ENCODE peak calls at places on chromosomes 7 and 10, in four cellular contexts. Y is sigmoid colon, S is stomach, K is aorta. M is an unnamed sample. For H3K36me3, the result is how much of the 10 kb centered on the place peaks cover.

GRCh38 chr7:128399991-128400390 is 9.8 kb downstream of the IMPDH1 start:
- DNase-seq in Y (no peak), S (no peak), K (peak), M (no peak)

GRCh38 chr10:57362811-57363210 is 904.9 kb downstream of the IPMK start:
- DNase-seq in Y (no peak), S (no peak), K (no peak), M (no peak)

GRCh38 chr10:121735248-121735647 is 137.0 kb upstream of the FGFR2 start:
- DNase-seq in K (no peak), Y (no peak), S (no peak), M (no peak)

GRCh38 chr7:141231018-141231792 is 157.3 kb downstream of the TMEM178B start:
- DNase-seq in K (no peak), S (no peak), Y (no peak), M (no peak)

GRCh38 chr10:117000580-117000979 is 4.4 kb downstream of the SHTN1 start:
- DNase-seq in K (no peak), S (no peak), Y (no peak), M (no peak)

GRCh38 chr7:25529320-25529719 is 301.0 kb upstream of the NPVF start:
- DNase-seq in Y (no peak), S (no peak), K (no peak), M (no peak)

GRCh38 chr10:124073642-124074377 is 19.6 kb downstream of the CHST15 start:
- DNase-seq in S (no peak), K (no peak), Y (no peak), M (no peak)

GRCh38 chr10:131670341-131670740 is 230.5 kb upstream of the PPP2R2D start:
- DNase-seq in S (no peak), Y (peak), K (no peak), M (no peak)

GRCh38 chr7:94324380-94325120 is 70.1 kb upstream of the COL1A2 start:
- DNase-seq in S (no peak), Y (no peak), K (no peak), M (no peak)

GRCh38 chr7:122199171-122199570 is 55.1 kb upstream of the AASS start:
- DNase-seq in S (no peak), Y (no peak), K (no peak), M (no peak)

GRCh38 chr7:81187768-81188167 is 268.9 kb upstream of the SEMA3C start:
- DNase-seq in K (no peak), S (no peak), Y (no peak), M (no peak)
- H3K36me3 ChIP-seq in K (under half), S (under half), Y (under half), M (under half)

DNA sequence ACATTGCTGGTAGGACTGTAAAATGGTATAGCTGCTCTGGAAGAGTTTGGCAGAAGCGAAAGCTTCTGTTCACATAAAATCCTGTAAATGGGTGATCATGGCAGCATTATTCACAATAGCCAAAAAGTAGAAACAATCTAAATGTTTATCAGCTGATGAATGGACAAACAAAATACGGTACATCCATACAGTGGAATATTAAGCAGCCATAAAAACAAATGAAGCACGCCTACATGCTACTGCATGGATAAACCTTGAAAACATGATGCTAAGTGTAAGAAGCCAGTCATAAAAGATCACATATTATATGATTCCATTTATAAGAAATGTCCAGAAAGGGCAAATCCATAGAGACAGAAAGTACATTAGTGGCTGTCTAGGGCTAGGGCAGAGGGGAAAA is 32.7 kb downstream of the KIN start:
- DNase-seq in Y (no peak), S (no peak), K (no peak), M (no peak)
- H3K36me3 ChIP-seq in Y (under half), S (half or more), K (under half), M (half or more)

GRCh38 chr7:127389321-127389720 is 3.2 kb downstream of the ZNF800 start:
- DNase-seq in K (no peak), S (no peak), Y (no peak), M (no peak)
- H3K36me3 ChIP-seq in K (under half), S (under half), Y (under half), M (half or more)

GRCh38 chr10:93968452-93969044 is 25.2 kb upstream of the PLCE1 start:
- DNase-seq in S (no peak), Y (no peak), K (no peak), M (no peak)

GRCh38 chr10:93977442-93977841 is 16.3 kb upstream of the PLCE1 start:
- DNase-seq in Y (no peak), S (no peak), K (no peak), M (no peak)

DNA sequence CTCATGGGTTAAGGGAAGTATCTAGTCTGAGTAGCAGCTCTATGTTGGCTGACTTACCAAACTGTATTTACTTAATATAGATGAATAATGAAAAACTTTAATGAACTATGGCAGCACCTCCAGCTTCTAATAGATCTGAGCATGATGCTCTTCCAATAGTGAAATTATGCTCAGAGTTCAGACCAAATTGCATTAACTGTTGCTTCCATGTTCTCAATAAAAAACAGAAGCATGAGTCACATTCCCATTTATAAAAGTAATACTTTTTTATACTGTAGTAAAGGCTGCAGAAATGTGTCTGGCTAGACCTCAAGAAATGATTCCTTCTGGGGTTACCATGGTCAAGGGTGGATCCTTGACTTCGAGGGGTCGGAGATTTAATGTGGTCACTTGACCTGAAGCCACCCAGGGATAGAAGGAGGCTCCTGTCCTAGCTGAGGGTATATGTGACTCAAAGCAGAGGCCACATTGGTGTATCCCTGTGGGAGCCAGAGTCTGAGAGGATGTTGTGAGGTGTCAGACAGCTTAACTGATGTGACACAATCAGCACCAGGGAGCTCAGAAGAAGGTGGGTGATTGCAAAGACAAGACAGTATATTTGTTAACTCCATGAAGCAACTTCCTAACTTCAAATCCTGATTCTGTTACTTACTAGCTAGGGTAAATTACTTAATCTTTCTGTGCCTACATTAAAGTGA is 19.8 kb upstream of the PLCE1 start:
- DNase-seq in K (no peak), Y (no peak), S (no peak), M (no peak)
- H3K36me3 ChIP-seq in K (under half), Y (under half), S (under half), M (under half)

DNA sequence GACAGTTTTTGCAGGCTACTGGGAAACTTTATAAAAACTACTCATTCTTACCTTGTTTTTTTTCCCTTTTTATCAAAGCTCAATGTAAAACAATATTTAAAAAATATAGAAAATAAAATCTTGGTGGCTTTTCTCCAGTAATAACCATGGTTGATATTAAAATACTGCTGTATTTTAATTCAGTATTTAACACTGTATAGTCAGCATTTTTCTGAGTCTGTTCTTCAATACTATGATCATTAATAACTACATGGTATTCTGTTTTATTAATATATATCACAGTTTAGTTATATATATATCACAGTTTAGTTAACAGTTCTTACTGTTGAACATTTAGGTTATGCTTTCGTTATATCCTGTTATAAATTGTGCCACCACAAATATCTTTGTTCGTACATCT is 78.4 kb downstream of the SRI start:
- DNase-seq in S (no peak), K (no peak), Y (no peak), M (no peak)
- H3K36me3 ChIP-seq in S (under half), K (under half), Y (under half), M (under half)

DNA sequence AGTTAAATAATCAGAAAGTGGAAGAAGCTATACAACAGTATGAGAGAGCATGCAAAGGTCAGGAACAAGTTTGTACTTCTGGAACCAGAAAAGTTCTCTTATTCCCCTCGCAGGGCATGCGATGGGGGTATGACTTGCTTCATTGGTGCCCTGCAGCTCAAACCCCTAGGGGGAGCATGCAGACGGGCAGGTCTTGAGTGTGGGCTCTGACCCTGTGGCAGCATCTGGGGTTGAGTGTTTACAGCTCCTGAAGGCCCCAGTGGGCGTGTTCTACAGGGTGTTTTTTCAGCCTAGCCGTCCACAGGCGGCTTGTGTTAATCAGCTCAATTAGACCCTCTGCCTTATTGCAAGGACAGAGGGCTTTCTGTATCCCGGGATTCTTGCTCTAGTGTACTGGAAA is 44.5 kb downstream of the KIF20B start:
- DNase-seq in K (no peak), S (no peak), Y (no peak), M (no peak)
- H3K36me3 ChIP-seq in K (under half), S (under half), Y (under half), M (under half)

GRCh38 chr7:151349507-151349853 is 7.9 kb downstream of the NUB1 start:
- DNase-seq in S (no peak), Y (no peak), K (no peak), M (no peak)
- H3K36me3 ChIP-seq in S (half or more), Y (under half), K (under half), M (half or more)

GRCh38 chr10:44933117-44933450 is 21.9 kb downstream of the TMEM72 start:
- DNase-seq in K (no peak), S (no peak), Y (peak), M (no peak)
- H3K36me3 ChIP-seq in K (under half), S (under half), Y (under half), M (under half)

GRCh38 chr7:30583181-30583580 is 11.5 kb upstream of the GARS1 start:
- DNase-seq in K (no peak), Y (no peak), S (no peak), M (no peak)

GRCh38 chr7:30585675-30586074 is 9.0 kb upstream of the GARS1 start:
- DNase-seq in S (no peak), Y (no peak), K (no peak), M (no peak)

GRCh38 chr7:30584415-30584814 is 10.3 kb upstream of the GARS1 start:
- DNase-seq in S (no peak), Y (no peak), K (no peak), M (no peak)

DNA sequence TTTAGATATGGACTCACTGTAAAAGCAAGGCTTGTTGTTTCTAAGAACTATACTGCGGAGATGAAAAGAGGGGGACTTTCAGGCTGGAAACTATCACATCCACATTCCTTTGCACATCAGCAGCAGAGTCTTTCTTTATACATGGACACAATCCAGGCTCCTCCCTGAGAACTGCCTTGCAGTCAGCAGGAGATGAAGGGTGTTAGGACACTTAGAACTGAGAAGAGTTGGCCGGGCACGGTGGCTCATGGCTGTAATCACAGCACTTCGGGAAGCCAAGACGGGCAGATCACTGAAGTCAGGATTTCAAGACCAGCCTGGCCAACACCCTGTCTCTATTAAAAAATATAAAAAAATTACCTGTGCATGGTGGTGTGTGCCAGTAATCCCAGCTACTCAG is 9.7 kb upstream of the GARS1 start:
- DNase-seq in S (no peak), K (no peak), Y (no peak), M (no peak)
- H3K36me3 ChIP-seq in S (half or more), K (under half), Y (under half), M (half or more)

GRCh38 chr7:73304071-73304470 is 4.6 kb downstream of the NSUN5 start:
- DNase-seq in K (no peak), S (no peak), Y (peak), M (no peak)
- H3K36me3 ChIP-seq in K (under half), S (under half), Y (under half), M (under half)

M was measured in psoas muscle.